ENCODE peak calls at places on chromosomes 6 and 20, in six cellular contexts. X, V, T, J, F and I are unnamed samples.

GRCh38 chr6:156658596-156659316 is 118.4 kb upstream of the ARID1B start:
- DNase-seq in J (no peak), F (no peak), T (no peak), V (no peak), X (no peak), I (no peak)

GRCh38 chr6:16576391-16577368 is 184.6 kb downstream of the ATXN1 start:
- DNase-seq in T (no peak), J (no peak), V (no peak), X (no peak), F (no peak), I (no peak)

GRCh38 chr6:28710466-28711191 is 184.9 kb downstream of the GPX5 start:
- DNase-seq in F (peak; percentile 62), T (no peak), V (peak; percentile 91), X (no peak), J (no peak), I (no peak)

GRCh38 chr6:19719691-19720127 is 117.5 kb upstream of the ID4 start:
- DNase-seq in X (no peak), F (no peak), J (no peak), V (no peak), T (peak; percentile 10), I (no peak)

GRCh38 chr20:49964964-49965780 is 17.6 kb upstream of the SNAI1 start:
- DNase-seq in F (no peak), V (no peak), J (peak; percentile 54), X (no peak), T (no peak), I (peak; percentile 46)

GRCh38 chr6:21099338-21100314 is 493.9 kb upstream of the SOX4 start:
- DNase-seq in T (no peak), X (no peak), F (no peak), J (no peak), V (no peak), I (no peak)

GRCh38 chr6:13354331-13355042 is 26.1 kb upstream of the TBC1D7 start:
- DNase-seq in J (no peak), V (no peak), T (no peak), F (no peak), X (no peak), I (no peak)

GRCh38 chr20:54362283-54362682 is 113.1 kb upstream of the DOK5 start:
- DNase-seq in J (no peak), T (no peak), F (no peak), X (no peak), V (no peak), I (no peak)

GRCh38 chr6:73898599-73898998 is 202.6 kb downstream of the CD109 start:
- DNase-seq in V (no peak), J (no peak), F (no peak), T (no peak), X (no peak), I (no peak)

GRCh38 chr6:135667694-135668455 is 170.3 kb upstream of the AHI1 start:
- DNase-seq in T (peak; percentile 25), V (no peak), F (peak; percentile 20), J (no peak), X (no peak), I (no peak)

GRCh38 chr6:11143394-11144371 is 32.2 kb upstream of the ERVFRD-1 start:
- DNase-seq in V (no peak), T (peak; percentile 30), F (peak; percentile 89), X (peak; percentile 94), J (peak; percentile 64), I (peak; percentile 84)

GRCh38 chr20:5654557-5654956 is 95.6 kb upstream of the SHLD1 start:
- DNase-seq in J (no peak), F (peak; percentile 99), X (no peak), V (peak; percentile 92), T (no peak), I (no peak)

GRCh38 chr6:49849121-49849907 is 17.0 kb downstream of the CRISP1 start:
- DNase-seq in T (no peak), V (peak; percentile 27), X (no peak), J (peak; percentile 56), F (peak; percentile 10), I (no peak)

GRCh38 chr6:4950849-4951533 is 52.8 kb downstream of the RPP40 start:
- DNase-seq in V (no peak), J (no peak), T (no peak), F (no peak), X (no peak), I (no peak)

GRCh38 chr6:2209226-2209809 is 36.1 kb downstream of the GMDS start:
- DNase-seq in X (no peak), V (peak; percentile 59), T (no peak), J (peak; percentile 45), F (no peak), I (no peak)

GRCh38 chr6:7899046-7899888 is 11.3 kb downstream of the TXNDC5 start:
- DNase-seq in J (no peak), V (no peak), X (no peak), T (no peak), F (no peak), I (no peak)

GRCh38 chr6:1618305-1619105 is 8.8 kb downstream of the FOXC1 start:
- DNase-seq in V (no peak), T (no peak), J (no peak), X (peak; percentile 35), F (no peak), I (peak; percentile 50)

GRCh38 chr20:60634773-60635172 is 617.3 kb upstream of the CDH4 start:
- DNase-seq in X (no peak), T (no peak), J (no peak), V (no peak), F (no peak), I (no peak)

GRCh38 chr6:32972353-32973143 is 4.2 kb downstream of the BRD2 start:
- DNase-seq in J (no peak), V (no peak), T (peak; percentile 47), F (no peak), X (no peak), I (peak; percentile 78)

GRCh38 chr6:57305112-57305511 is 12.3 kb upstream of the PRIM2 start:
- DNase-seq in X (no peak), T (no peak), J (no peak), V (no peak), F (no peak), I (no peak)

GRCh38 chr20:4661191-4661590 is 60.5 kb upstream of the PRND start:
- DNase-seq in J (no peak), X (no peak), V (no peak), F (no peak), T (no peak), I (no peak)

GRCh38 chr20:51497542-51498467 is 44.7 kb downstream of the NFATC2 start:
- DNase-seq in V (no peak), T (no peak), X (peak; percentile 67), F (no peak), J (no peak), I (no peak)

GRCh38 chr6:33313709-33314514 is at the start of gene TAPBP:
- DNase-seq in T (peak; percentile 55), J (no peak), F (no peak), V (no peak), X (no peak), I (peak; percentile 83)

GRCh38 chr20:15708984-15709598 is 864.2 kb downstream of the KIF16B start:
- DNase-seq in F (no peak), T (peak; percentile 49), V (no peak), J (no peak), X (no peak), I (no peak)

GRCh38 chr6:13383280-13384163 is 55.2 kb upstream of the TBC1D7 start:
- DNase-seq in F (no peak), V (no peak), T (no peak), X (no peak), J (no peak), I (no peak)

GRCh38 chr20:50141018-50141675 is 12.4 kb downstream of the PEDS1 start:
- DNase-seq in T (no peak), J (no peak), V (no peak), X (no peak), F (peak; percentile 81), I (no peak)

GRCh38 chr6:36820700-36821580 is 18.3 kb downstream of the CPNE5 start:
- DNase-seq in F (peak; percentile 43), J (no peak), T (no peak), X (no peak), V (no peak), I (no peak)

GRCh38 chr6:78995946-78996345 is 82.1 kb downstream of the PHIP start:
- DNase-seq in J (no peak), V (no peak), F (no peak), X (no peak), T (no peak), I (no peak)

GRCh38 chr6:69827491-69827890 is 30.7 kb upstream of the LMBRD1 start:
- DNase-seq in X (no peak), F (peak; percentile 12), V (no peak), J (no peak), T (no peak), I (no peak)

GRCh38 chr6:6783736-6784135 is 195.2 kb downstream of the LY86 start:
- DNase-seq in F (no peak), V (no peak), T (no peak), X (no peak), J (no peak), I (no peak)
- H3K4me1 ChIP-seq in F (peaks cover 16% of the 10 kb centered on the region), V (peaks cover 9% of the 10 kb centered on the region), T (peaks cover 6% of the 10 kb centered on the region), X (peaks cover 24% of the 10 kb centered on the region), J (peaks cover 24% of the 10 kb centered on the region), I (peaks cover 12% of the 10 kb centered on the region)

DNA sequence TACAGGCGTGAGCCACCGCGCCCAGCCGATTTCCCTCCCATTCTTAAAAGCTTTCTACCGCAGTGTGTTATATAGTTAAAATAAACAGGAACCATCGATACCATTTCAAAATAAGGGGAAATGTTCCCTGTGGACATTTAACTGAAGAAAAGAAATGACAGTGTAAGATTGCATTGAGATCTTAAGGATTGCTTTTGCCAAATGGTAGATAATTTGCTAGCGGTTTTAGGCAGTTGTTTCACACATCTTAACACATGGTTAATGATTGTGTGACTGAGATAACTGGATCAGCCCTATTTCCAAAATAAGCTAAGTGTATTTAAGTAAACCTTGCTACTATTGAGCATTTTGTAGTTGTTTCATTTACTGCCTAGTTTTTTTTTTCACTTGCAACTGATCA is 15.6 kb downstream of the STX16 start:
- DNase-seq in X (no peak), T (no peak), V (no peak), J (no peak), F (no peak), I (no peak)
- H3K4me1 ChIP-seq in X (no peaks in the 10 kb centered on the region), T (peaks cover 7% of the 10 kb centered on the region), V (no peaks in the 10 kb centered on the region), J (no peaks in the 10 kb centered on the region), F (no peaks in the 10 kb centered on the region), I (no peaks in the 10 kb centered on the region)

GRCh38 chr20:19411811-19412210 is 199.4 kb downstream of the SLC24A3 start:
- DNase-seq in V (no peak), T (no peak), F (no peak), J (no peak), X (no peak), I (no peak)

GRCh38 chr20:19412254-19412653 is 199.8 kb downstream of the SLC24A3 start:
- DNase-seq in F (no peak), T (no peak), V (no peak), X (no peak), J (no peak), I (no peak)

GRCh38 chr20:19416627-19417026 is 204.2 kb downstream of the SLC24A3 start:
- DNase-seq in T (no peak), F (no peak), J (no peak), V (no peak), X (no peak), I (no peak)

GRCh38 chr20:19415786-19416185 is 203.3 kb downstream of the SLC24A3 start:
- DNase-seq in J (no peak), V (no peak), T (no peak), F (no peak), X (no peak), I (no peak)

GRCh38 chr20:19414600-19414999 is 202.2 kb downstream of the SLC24A3 start:
- DNase-seq in J (no peak), F (no peak), V (no peak), T (no peak), X (no peak), I (no peak)
- H3K4me1 ChIP-seq in J (no peaks in the 10 kb centered on the region), F (no peaks in the 10 kb centered on the region), V (no peaks in the 10 kb centered on the region), T (no peaks in the 10 kb centered on the region), X (no peaks in the 10 kb centered on the region), I (no peaks in the 10 kb centered on the region)

GRCh38 chr20:44970243-44970757 is 4.0 kb downstream of the STK4 start:
- DNase-seq in V (no peak), T (no peak), F (no peak), X (no peak), J (no peak), I (no peak)
- H3K4me1 ChIP-seq in V (peaks cover 29% of the 10 kb centered on the region), T (peaks cover 19% of the 10 kb centered on the region), F (peaks cover 4% of the 10 kb centered on the region), X (peaks cover 50% of the 10 kb centered on the region), J (peaks cover 4% of the 10 kb centered on the region), I (peaks cover 26% of the 10 kb centered on the region)